ENCODE peak calls at places on chromosomes 6 and 20, in five cellular contexts. O is SK-N-SH, F is GM12878, H is HepG2, A is K562. E is an unnamed sample.

GRCh38 chr6:135251416-135251815 is 70.3 kb downstream of the MYB start:
- DNase-seq in F (no peak), O (no peak), A (no peak), H (peak), E (no peak)

GRCh38 chr6:82823361-82823760 is 242.3 kb downstream of the UBE3D start:
- DNase-seq in F (no peak), H (no peak), A (no peak), O (no peak), E (no peak)

GRCh38 chr20:36629719-36630340 is 16.2 kb downstream of the SLA2 start:
- DNase-seq in A (no peak), O (no peak), H (no peak), F (no peak), E (no peak)

GRCh38 chr6:132498638-132499037 is 14.3 kb downstream of the STX7 start:
- DNase-seq in F (peak), A (no peak), H (no peak), O (no peak), E (no peak)

GRCh38 chr6:90028080-90028778 is 134.0 kb downstream of the GJA10 start:
- DNase-seq in F (no peak), O (peak), H (no peak), A (no peak), E (no peak)

GRCh38 chr6:86477510-86478166 is 459.7 kb upstream of the HTR1E start:
- DNase-seq in O (no peak), A (no peak), F (no peak), H (no peak), E (no peak)

GRCh38 chr6:42525132-42525531 is 38.7 kb upstream of the UBR2 start:
- DNase-seq in O (no peak), A (no peak), H (no peak), F (no peak), E (no peak)

GRCh38 chr20:62808211-62808865 is 3.7 kb downstream of the OGFR start:
- DNase-seq in F (no peak), A (peak), H (peak), O (peak), E (no peak)

GRCh38 chr20:53427951-53428350 is 165.7 kb downstream of the ZNF217 start:
- DNase-seq in A (no peak), F (no peak), H (no peak), O (no peak), E (no peak)

GRCh38 chr6:6586671-6587526 is 1.6 kb upstream of the LY86 start:
- DNase-seq in O (no peak), F (peak), A (no peak), H (no peak), E (no peak)

GRCh38 chr20:14775778-14776177 is 438.4 kb upstream of the FLRT3 start:
- DNase-seq in H (peak), F (no peak), O (no peak), A (no peak), E (peak)

GRCh38 chr6:131377112-131377511 is 195.9 kb upstream of the ARG1 start:
- DNase-seq in A (no peak), H (no peak), F (no peak), O (no peak), E (no peak)

GRCh38 chr6:128743974-128744765 is 138.8 kb upstream of the LAMA2 start:
- DNase-seq in O (no peak), A (no peak), F (no peak), H (no peak), E (no peak)

GRCh38 chr6:4804095-4804494 is 27.9 kb downstream of the CDYL start:
- DNase-seq in F (no peak), H (peak), O (no peak), A (no peak), E (no peak)

GRCh38 chr20:47355489-47356219 is 845 bp downstream of the ZMYND8 start:
- DNase-seq in A (no peak), F (no peak), O (no peak), H (no peak), E (no peak)

GRCh38 chr6:11230158-11231107 is 2.0 kb downstream of the NEDD9 start:
- DNase-seq in F (no peak), H (no peak), O (no peak), A (no peak), E (no peak)

GRCh38 chr6:10256113-10256690 is 158.7 kb downstream of the TFAP2A start:
- DNase-seq in O (peak), A (peak), F (no peak), H (no peak), E (peak)

GRCh38 chr6:89412071-89413005 is at the start of gene RRAGD:
- DNase-seq in F (no peak), H (no peak), O (peak), A (no peak), E (peak)

GRCh38 chr6:36757206-36757605 is 59.6 kb downstream of the RAB44 start:
- DNase-seq in H (no peak), O (no peak), A (no peak), F (peak), E (no peak)

GRCh38 chr6:38671885-38672467 is 31.0 kb downstream of the GLO1 start:
- DNase-seq in O (peak), H (peak), A (peak), F (peak), E (peak)

GRCh38 chr20:47854687-47855212 is 69.5 kb upstream of the SULF2 start:
- DNase-seq in A (peak), H (peak), F (no peak), O (peak), E (peak)

GRCh38 chr20:43409041-43409913 is 48.4 kb upstream of the SRSF6 start:
- DNase-seq in H (peak), A (peak), F (peak), O (peak), E (peak)

GRCh38 chr20:25233016-25233772 is 14.7 kb upstream of the PYGB start:
- DNase-seq in O (no peak), F (no peak), H (peak), A (no peak), E (no peak)

GRCh38 chr6:166627875-166628849 is 1.1 kb upstream of the RPS6KA2 start:
- DNase-seq in H (peak), A (peak), F (no peak), O (peak), E (no peak)

GRCh38 chr6:72464791-72465691 is 156.8 kb upstream of the KCNQ5 start:
- DNase-seq in H (no peak), F (no peak), O (no peak), A (peak), E (no peak)

GRCh38 chr6:148144917-148145521 is 197.6 kb upstream of the SASH1 start:
- DNase-seq in A (peak), H (peak), O (peak), F (no peak), E (peak)
- TF ChIP-seq ZBTB33 in A (no peak), H (no peak), O (no peak), F (no peak), E (no peak)

DNA sequence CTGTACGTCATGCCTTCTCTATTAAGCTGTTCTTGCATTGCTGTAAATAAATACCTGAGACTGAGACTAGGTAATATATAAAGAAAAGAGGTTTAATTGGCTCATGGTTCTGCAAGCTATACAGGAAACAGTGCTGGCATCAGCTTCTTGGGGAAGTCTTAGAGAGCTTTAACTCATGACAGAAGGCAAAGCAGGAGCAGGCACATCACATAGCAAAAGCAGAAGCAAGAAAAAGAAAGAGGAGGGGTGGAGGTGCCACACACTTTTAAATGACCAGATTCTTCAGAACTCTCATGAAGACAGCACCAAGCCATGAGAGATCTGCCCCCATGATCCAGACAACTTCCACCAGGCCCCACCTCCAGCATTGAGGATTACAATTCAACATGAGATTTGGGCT is 30.1 kb downstream of the CYB5R4 start:
- DNase-seq in O (no peak), F (no peak), H (no peak), A (no peak), E (no peak)
- TF ChIP-seq ZBTB33 in O (no peak), F (no peak), H (no peak), A (no peak), E (no peak)

DNA sequence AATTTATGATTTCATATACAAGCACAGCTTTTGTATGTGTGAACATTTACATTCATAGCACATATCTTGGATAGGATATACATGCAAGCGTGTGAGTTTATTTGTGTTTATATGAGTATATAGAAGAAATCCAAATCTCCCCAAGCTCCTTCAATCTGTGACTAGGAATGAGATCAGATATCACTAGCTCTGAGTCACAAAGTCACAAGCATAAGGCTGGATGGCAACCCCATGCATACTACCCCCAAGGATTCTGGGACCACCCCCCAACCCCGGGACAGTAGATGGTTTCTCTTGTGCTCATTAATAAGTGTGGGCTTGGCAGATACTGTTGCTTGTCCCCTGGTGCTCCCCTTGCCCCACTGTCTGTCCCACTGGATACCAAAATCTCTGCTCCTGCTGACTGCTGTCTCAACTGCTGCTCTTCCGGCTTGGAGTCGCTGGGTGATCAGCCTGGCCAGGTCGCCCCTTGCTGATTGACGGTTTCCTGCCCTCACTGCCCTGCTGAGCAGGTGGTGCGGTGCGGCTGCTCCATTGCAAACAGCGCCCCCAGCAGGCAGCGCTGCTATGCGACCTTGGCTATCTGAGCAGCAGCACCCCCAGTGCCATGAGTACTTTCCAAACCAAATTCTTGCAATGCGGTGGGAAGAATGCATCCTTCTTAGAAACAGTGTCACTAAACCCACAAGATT is 279.4 kb downstream of the CD83 start:
- DNase-seq in A (peak), H (no peak), F (no peak), O (no peak), E (no peak)
- TF ChIP-seq ZBTB33 in A (peak), H (peak), F (peak), O (no peak), E (no peak)

GRCh38 chr6:110105296-110105695 is 74.2 kb downstream of the WASF1 start:
- DNase-seq in A (no peak), H (no peak), F (no peak), O (no peak), E (no peak)

GRCh38 chr6:110103260-110103659 is 76.2 kb downstream of the WASF1 start:
- DNase-seq in A (no peak), F (no peak), O (no peak), H (no peak), E (no peak)

GRCh38 chr6:110098511-110099116 is 80.9 kb downstream of the WASF1 start:
- DNase-seq in O (no peak), F (no peak), A (no peak), H (peak), E (no peak)

GRCh38 chr6:110102411-110102810 is 77.1 kb downstream of the WASF1 start:
- DNase-seq in F (no peak), A (no peak), O (no peak), H (no peak), E (no peak)

DNA sequence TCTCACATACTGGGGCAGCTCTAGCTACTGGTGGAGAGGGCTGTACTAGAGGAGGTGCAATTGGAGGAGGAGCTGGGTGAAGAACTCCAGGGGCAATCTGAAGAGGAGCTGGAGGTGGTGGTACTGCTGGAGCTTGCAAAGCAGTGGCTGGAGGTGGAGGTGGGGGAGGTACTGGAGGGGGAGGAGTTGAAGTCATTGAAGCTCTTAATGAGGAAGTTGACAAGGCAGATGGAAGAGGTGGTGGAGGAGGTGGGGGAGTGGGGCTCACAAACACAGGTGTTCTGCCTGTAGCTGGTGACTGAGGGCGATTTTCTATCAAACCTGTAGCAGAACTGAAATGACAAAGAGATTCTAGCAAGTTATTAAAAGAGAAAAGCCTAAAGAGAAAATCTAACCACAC is 77.6 kb downstream of the WASF1 start:
- DNase-seq in A (peak), H (no peak), F (no peak), O (no peak), E (no peak)
- TF ChIP-seq ZBTB33 in A (no peak), H (no peak), F (no peak), O (no peak), E (no peak)

GRCh38 chr20:57601211-57601570 is 19.0 kb downstream of the ZBP1 start:
- DNase-seq in O (no peak), H (no peak), A (no peak), F (no peak), E (no peak)
- TF ChIP-seq ZBTB33 in O (no peak), H (no peak), A (no peak), F (no peak), E (no peak)

DNA sequence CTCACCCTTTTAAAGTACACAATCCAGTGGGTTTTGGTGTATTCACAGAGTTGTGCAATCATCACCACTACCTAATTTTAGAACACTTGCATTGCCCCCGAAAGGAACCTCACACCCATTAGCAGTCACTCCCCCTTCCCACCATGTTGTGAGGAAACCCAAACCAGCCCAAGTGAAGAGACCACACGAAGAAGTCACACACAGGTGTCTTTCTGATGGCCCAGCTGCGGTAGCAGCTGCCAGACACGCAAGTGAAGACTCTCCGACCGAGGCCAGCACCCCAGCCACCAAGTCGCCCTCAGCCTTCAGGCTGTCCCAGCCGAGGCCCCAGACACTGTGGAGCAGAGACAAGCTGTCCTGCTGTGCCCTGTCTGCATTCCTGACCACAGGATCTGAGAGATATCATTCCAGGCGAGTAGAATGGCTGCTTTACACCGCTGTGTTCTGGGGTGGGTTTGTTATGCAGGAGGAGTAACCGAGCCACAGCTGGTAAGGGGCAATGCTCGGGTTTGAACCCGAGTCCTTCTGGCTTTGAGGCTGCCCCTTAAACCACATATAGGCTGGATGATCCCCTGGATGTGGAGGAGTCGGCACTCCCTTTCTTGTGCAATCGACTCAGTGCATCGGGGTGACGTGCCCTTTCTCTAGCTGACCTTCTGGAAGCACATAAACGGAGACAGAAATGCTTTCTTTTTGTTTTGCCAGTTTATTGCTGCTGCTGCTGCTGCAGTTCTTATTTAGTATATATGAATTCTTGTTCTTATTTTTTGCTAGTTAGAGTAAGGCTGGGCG is 59.0 kb upstream of the PTPN1 start:
- DNase-seq in O (no peak), H (peak), F (peak), A (no peak), E (no peak)
- TF ChIP-seq ZBTB33 in O (no peak), H (no peak), F (no peak), A (no peak), E (no peak)

DNA sequence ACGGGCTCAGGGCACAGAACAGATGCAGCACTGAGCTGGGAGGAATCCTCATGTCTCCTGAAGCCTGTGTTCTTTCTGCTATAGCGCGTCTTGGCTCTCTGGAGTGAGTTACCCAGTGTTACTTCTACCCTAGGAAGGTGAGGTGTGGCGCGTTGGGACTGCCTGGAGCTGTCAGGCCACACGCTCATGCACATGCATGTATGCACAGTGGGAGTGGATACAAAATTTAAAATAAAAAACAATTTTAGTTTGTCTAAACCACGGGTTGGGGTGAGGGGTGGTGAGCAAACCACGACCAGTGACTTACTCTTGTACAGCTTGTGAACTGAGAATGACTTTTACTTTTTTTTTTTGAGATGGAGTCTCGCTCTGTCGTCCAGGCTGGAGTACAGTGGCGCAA is 298.6 kb upstream of the SUPT3H start:
- DNase-seq in F (no peak), H (no peak), A (no peak), O (no peak), E (no peak)
- TF ChIP-seq ZBTB33 in F (no peak), H (no peak), A (no peak), O (no peak), E (no peak)

GRCh38 chr6:3333263-3333662 is 74.5 kb downstream of the PSMG4 start:
- DNase-seq in O (no peak), H (no peak), F (peak), A (peak), E (no peak)
- TF ChIP-seq ZBTB33 in O (no peak), H (no peak), F (no peak), A (no peak), E (no peak)